ENCODE peak calls at places on chromosomes 4 and X, in four cellular contexts. W, H, Z and C are unnamed samples.

GRCh38 chr4:153497988-153498967 is 32.1 kb downstream of the TMEM131L start:
- DNase-seq in W (peak; percentile 86), H (no peak), Z (no peak), C (no peak)

GRCh38 chrX:110745288-110745687 is 50.3 kb downstream of the CHRDL1 start:
- DNase-seq in W (no peak), H (no peak), Z (no peak), C (no peak)

GRCh38 chr4:4659871-4660651 is 118.2 kb upstream of the STX18 start:
- DNase-seq in W (peak; percentile 94), H (no peak), Z (no peak), C (no peak)

GRCh38 chrX:103356023-103356798 is at the start of gene TCEAL9:
- DNase-seq in W (peak; percentile 83), H (peak; percentile 71), Z (peak; percentile 63), C (no peak)

GRCh38 chrX:99914676-99915075 is 495.4 kb downstream of the PCDH19 start:
- DNase-seq in W (no peak), H (no peak), Z (no peak), C (no peak)

GRCh38 chr4:148116264-148116663 is 325.9 kb downstream of the NR3C2 start:
- DNase-seq in W (peak; percentile 79), H (no peak), Z (no peak), C (no peak)

GRCh38 chrX:51035746-51036145 is 125.2 kb downstream of the BMP15 start:
- DNase-seq in W (no peak), H (no peak), Z (no peak), C (no peak)

GRCh38 chr4:37615720-37616063 is 70.5 kb downstream of the RELL1 start:
- DNase-seq in W (no peak), H (no peak), Z (no peak), C (no peak)

GRCh38 chr4:2450394-2451035 is 18.4 kb upstream of the RNF4 start:
- DNase-seq in W (no peak), H (no peak), Z (no peak), C (no peak)

GRCh38 chrX:56797966-56798711 is 69.1 kb downstream of the NBDY start:
- DNase-seq in W (no peak), H (peak; percentile 52), Z (peak; percentile 1), C (no peak)

GRCh38 chrX:153669174-153669890 is 4.3 kb downstream of the PNCK start:
- DNase-seq in W (no peak), H (no peak), Z (no peak), C (no peak)

GRCh38 chr4:170853422-170854021 is 763.8 kb upstream of the AADAT start:
- DNase-seq in W (no peak), H (no peak), Z (peak; percentile 49), C (no peak)

GRCh38 chr4:173218411-173219125 is 50.0 kb downstream of the GALNT7 start:
- DNase-seq in W (peak; percentile 73), H (no peak), Z (no peak), C (no peak)

GRCh38 chr4:10809905-10810304 is 125.3 kb upstream of the CLNK start:
- DNase-seq in W (no peak), H (no peak), Z (no peak), C (no peak)

GRCh38 chrX:151870603-151871002 is 42.1 kb upstream of the MAGEA4 start:
- DNase-seq in W (peak; percentile 56), H (no peak), Z (no peak), C (peak; percentile 13)

GRCh38 chrX:15674514-15674898 is 9.9 kb upstream of the CLTRN start:
- DNase-seq in W (peak; percentile 96), H (peak; percentile 99), Z (peak; percentile 97), C (peak; percentile 49)

GRCh38 chr4:155526452-155527169 is 140.0 kb upstream of the GUCY1A1 start:
- DNase-seq in W (peak; percentile 55), H (no peak), Z (no peak), C (no peak)

GRCh38 chr4:87465739-87466366 is 43.5 kb downstream of the NUDT9 start:
- DNase-seq in W (peak; percentile 69), H (no peak), Z (no peak), C (peak; percentile 13)

GRCh38 chr4:8841678-8842268 is 29.9 kb downstream of the HMX1 start:
- DNase-seq in W (no peak), H (no peak), Z (no peak), C (no peak)

GRCh38 chr4:150209140-150209829 is 131.0 kb downstream of the DCLK2 start:
- DNase-seq in W (peak; percentile 71), H (no peak), Z (peak; percentile 69), C (no peak)

GRCh38 chrX:1196436-1196835 is 16.0 kb downstream of the CRLF2 start:
- DNase-seq in W (no peak), H (peak; percentile 30), Z (no peak), C (no peak)

GRCh38 chrX:112779139-112779538 is 61.5 kb downstream of the AMOT start:
- DNase-seq in W (no peak), H (no peak), Z (no peak), C (no peak)

GRCh38 chr4:88244821-88245579 is 39.4 kb downstream of the PPM1K start:
- DNase-seq in W (no peak), H (no peak), Z (peak; percentile 15), C (no peak)

GRCh38 chr4:125464146-125464545 is 149.4 kb downstream of the FAT4 start:
- DNase-seq in W (no peak), H (no peak), Z (no peak), C (no peak)

GRCh38 chr4:110540606-110541440 is 64.9 kb downstream of the ENPEP start:
- DNase-seq in W (peak; percentile 70), H (no peak), Z (no peak), C (peak; percentile 56)

GRCh38 chr4:2962099-2962455 is 1.1 kb downstream of the NOP14 start:
- DNase-seq in W (no peak), H (no peak), Z (no peak), C (no peak)

GRCh38 chrX:24260827-24261550 is 52.9 kb downstream of the SUPT20HL2 start:
- DNase-seq in W (peak; percentile 47), H (peak; percentile 60), Z (peak; percentile 39), C (no peak)

GRCh38 chr4:1235381-1236102 is 13.4 kb downstream of the CTBP1 start:
- DNase-seq in W (no peak), H (no peak), Z (no peak), C (no peak)

GRCh38 chr4:4425119-4425690 is 38.3 kb downstream of the NSG1 start:
- DNase-seq in W (peak; percentile 11), H (peak; percentile 9), Z (no peak), C (no peak)

DNA sequence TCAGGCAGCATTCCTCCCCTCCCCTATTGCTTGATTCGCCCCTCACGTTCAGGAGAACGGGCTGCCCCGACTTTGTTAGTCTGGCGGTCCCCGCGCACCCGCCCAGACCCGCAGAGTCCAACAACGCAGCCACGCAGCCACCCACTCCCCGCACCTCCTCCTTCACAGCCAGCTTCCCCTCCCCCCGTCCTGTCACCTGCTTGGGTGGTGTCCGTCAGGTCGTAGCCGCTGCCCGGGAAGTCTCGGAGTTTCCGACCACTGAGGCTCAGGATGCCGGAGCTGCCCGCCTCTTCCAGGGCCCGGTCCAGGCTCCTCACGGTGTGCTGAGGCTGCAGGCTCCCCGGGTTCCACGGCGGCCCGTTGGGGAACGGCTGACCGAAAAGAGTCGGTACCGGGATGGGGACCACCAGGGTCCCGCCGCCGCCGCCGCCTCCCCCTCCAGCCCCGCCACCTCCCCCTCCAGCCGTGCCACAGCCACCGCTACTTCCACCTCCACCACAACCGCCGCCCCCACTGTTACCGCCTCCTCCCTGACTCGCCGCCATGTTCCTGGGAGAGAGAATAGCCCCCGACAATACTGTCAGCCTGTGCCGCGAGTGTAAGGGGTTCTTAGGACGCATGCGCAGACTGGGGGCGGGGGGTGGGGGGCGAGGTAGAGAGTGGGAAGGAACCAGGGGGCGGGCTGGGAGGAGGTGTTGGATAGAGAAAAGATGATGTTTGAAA is at the start of gene LRCH2:
- DNase-seq in W (peak; percentile 41), H (no peak), Z (no peak), C (no peak)
- H3K4me3 ChIP-seq in W (peak within 1 kb of the TSS; percentile 89), H (peak within 1 kb of the TSS; percentile 67), Z (peak within 1 kb of the TSS; percentile 33), C (peak within 1 kb of the TSS; percentile 43)

GRCh38 chrX:70268034-70268433 is at the start of gene ARR3:
- DNase-seq in W (no peak), H (no peak), Z (no peak), C (no peak)

GRCh38 chrX:70264784-70265183 is 3.4 kb upstream of the ARR3 start:
- DNase-seq in W (no peak), H (no peak), Z (no peak), C (no peak)

GRCh38 chrX:70257599-70258288 is 2.3 kb downstream of the P2RY4 start:
- DNase-seq in W (no peak), H (no peak), Z (no peak), C (no peak)

GRCh38 chrX:70260104-70260503 is at the start of gene P2RY4:
- DNase-seq in W (no peak), H (no peak), Z (no peak), C (no peak)

GRCh38 chrX:70262952-70263567 is 3.1 kb upstream of the P2RY4 start:
- DNase-seq in W (peak; percentile 28), H (no peak), Z (peak; percentile 55), C (no peak)
- TF ChIP-seq CTCF in W (peak; percentile 52), H (no peak), Z (peak; percentile 52), C (peak; percentile 62)

DNA sequence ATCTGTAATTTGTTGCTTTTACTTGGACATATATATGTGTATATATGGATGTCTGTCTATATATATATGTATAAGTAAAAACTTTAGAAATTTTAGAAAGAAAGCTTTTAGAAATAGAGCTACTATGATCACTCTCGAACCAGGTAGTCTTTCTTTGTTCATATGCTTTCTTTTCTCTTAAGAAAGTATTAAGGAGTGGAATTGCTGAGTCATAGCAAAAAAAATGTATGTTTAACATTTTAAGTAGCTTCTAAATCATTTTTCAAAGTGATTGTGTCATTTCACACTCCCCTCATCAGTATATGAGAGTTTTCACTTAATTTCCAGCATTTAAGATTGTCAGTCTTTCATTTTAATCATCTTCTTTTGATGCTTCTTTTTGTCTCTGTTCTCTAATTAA is 447.9 kb upstream of the TECRL start:
- DNase-seq in W (no peak), H (no peak), Z (no peak), C (no peak)
- H3K4me3 ChIP-seq in W (no peak overlapping the region), H (no peak overlapping the region), Z (no peak overlapping the region), C (no peak overlapping the region)

GRCh38 chrX:7580127-7580526 is 262.8 kb upstream of the VCX start:
- DNase-seq in W (no peak), H (no peak), Z (no peak), C (no peak)

GRCh38 chrX:7582191-7582590 is 260.8 kb upstream of the VCX start:
- DNase-seq in W (no peak), H (no peak), Z (no peak), C (no peak)

GRCh38 chrX:7586126-7586525 is 256.8 kb upstream of the VCX start:
- DNase-seq in W (peak; percentile 35), H (no peak), Z (no peak), C (no peak)
- TF ChIP-seq CTCF in W (peak; percentile 53), H (no peak), Z (peak; percentile 23), C (peak; percentile 62)

DNA sequence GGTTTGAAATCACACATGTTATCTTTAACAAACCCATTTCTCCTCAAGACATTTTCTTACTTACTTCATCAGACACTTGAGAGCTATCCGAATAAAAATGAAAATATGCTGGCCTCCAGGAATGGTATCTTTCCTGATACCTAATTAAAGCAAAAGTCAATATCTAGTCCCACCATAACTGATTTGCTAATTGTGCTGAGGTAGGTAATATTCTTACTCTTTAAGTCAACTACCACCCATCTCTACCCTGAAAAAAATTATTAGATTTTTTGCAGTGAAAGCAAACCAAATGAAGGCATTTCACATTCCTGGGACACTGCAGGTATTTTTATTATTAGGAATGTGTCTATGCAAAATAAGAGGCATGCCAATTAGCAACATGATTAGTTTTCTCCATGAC is 175.8 kb downstream of the QDPR start:
- DNase-seq in W (no peak), H (no peak), Z (no peak), C (no peak)
- H3K4me3 ChIP-seq in W (no peak overlapping the region), H (no peak overlapping the region), Z (no peak overlapping the region), C (no peak overlapping the region)